ENCODE peak calls at places on chromosomes 13 and 19, in five cellular contexts. P is AG10803, R is AG09319, V is astrocyte, S is neural progenitor cell. H is an unnamed sample.

GRCh38 chr19:7863971-7864718 is 10.0 kb downstream of the PRR36 start:
- DNase-seq in R (no peak), P (no peak), V (no peak), S (no peak), H (no peak)

GRCh38 chr19:4043966-4044365 is 22.7 kb downstream of the ZBTB7A start:
- DNase-seq in R (no peak), S (no peak), P (no peak), V (no peak), H (no peak)

GRCh38 chr19:19823916-19824315 is 2.4 kb upstream of the ZNF506 start:
- DNase-seq in P (no peak), S (no peak), V (no peak), R (no peak), H (peak; percentile 57)

GRCh38 chr13:40637644-40638043 is 28.8 kb downstream of the FOXO1 start:
- DNase-seq in V (no peak), S (no peak), R (no peak), P (no peak), H (no peak)

GRCh38 chr13:39538826-39539555 is 64.0 kb downstream of the LHFPL6 start:
- DNase-seq in P (peak; percentile 56), V (peak; percentile 75), S (no peak), R (peak; percentile 35), H (no peak)

GRCh38 chr13:41827507-41828213 is 133.2 kb downstream of the VWA8 start:
- DNase-seq in P (peak; percentile 92), V (peak; percentile 92), R (peak; percentile 50), S (no peak), H (no peak)

GRCh38 chr13:99432637-99433542 is 68.4 kb upstream of the TM9SF2 start:
- DNase-seq in V (peak; percentile 56), S (peak; percentile 79), R (no peak), P (peak; percentile 78), H (peak; percentile 81)

GRCh38 chr13:113471844-113472243 is 18.6 kb upstream of the ADPRHL1 start:
- DNase-seq in R (no peak), V (no peak), S (peak; percentile 24), P (no peak), H (no peak)

GRCh38 chr19:35995655-35995993 is 636 bp downstream of the SDHAF1 start:
- DNase-seq in S (peak; percentile 80), R (no peak), P (peak; percentile 22), V (no peak), H (peak; percentile 78)

GRCh38 chr19:6272411-6272791 is 7.4 kb downstream of the MLLT1 start:
- DNase-seq in P (no peak), S (peak; percentile 44), R (no peak), V (no peak), H (no peak)

GRCh38 chr19:6270822-6271221 is 9.0 kb downstream of the MLLT1 start:
- DNase-seq in P (no peak), R (no peak), S (no peak), V (no peak), H (no peak)

GRCh38 chr19:6271721-6272410 is 7.9 kb downstream of the MLLT1 start:
- DNase-seq in R (no peak), S (peak; percentile 31), P (peak; percentile 89), V (peak; percentile 80), H (no peak)

GRCh38 chr19:6270076-6270745 is 9.6 kb downstream of the MLLT1 start:
- DNase-seq in P (no peak), R (no peak), S (no peak), V (no peak), H (no peak)

DNA sequence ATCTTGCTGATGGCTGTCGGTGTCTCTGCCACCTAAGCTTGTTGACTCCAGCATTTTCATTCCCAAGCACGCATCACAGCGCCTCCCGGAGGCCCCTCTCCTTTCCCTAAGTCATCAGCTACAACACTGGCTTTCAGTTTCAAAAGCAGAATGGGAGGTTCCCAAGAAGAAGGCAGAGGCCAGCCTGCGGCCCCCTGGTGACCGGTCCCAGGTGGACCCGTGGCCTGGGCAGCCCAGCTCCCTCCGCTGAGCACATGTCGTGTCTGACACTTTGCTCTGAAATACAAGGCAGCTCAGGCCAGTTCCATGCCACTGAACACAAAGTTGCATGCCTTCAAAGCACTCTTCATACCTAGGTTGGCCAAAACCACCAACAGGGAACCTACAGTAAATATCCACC is 8.5 kb downstream of the MLLT1 start:
- DNase-seq in R (no peak), V (no peak), P (peak; percentile 44), S (no peak), H (no peak)
- TF ChIP-seq CTCF in R (peak; percentile 44), V (peak; percentile 26), P (peak; percentile 43), S (peak; percentile 29), H (no peak)

GRCh38 chr13:98224557-98224956 is 47.5 kb upstream of the RNF113B start:
- DNase-seq in V (no peak), R (no peak), S (no peak), P (no peak), H (no peak)
- TF ChIP-seq CTCF in V (no peak), R (no peak), S (no peak), P (no peak), H (no peak)

GRCh38 chr19:10505583-10506229 is 2.5 kb upstream of the KEAP1 start:
- DNase-seq in R (no peak), V (no peak), S (peak; percentile 83), P (peak; percentile 61), H (peak; percentile 73)
- TF ChIP-seq CTCF in R (peak; percentile 79), V (peak; percentile 66), S (peak; percentile 73), P (peak; percentile 80), H (peak; percentile 72)

GRCh38 chr13:23966691-23967615 is 69.7 kb upstream of the C1QTNF9B start:
- DNase-seq in R (no peak), V (no peak), S (no peak), P (no peak), H (peak; percentile 55)
- TF ChIP-seq CTCF in R (no peak), V (no peak), S (no peak), P (no peak), H (no peak)

GRCh38 chr13:33782631-33783030 is 35.3 kb upstream of the RFC3 start:
- DNase-seq in R (no peak), V (no peak), P (no peak), S (no peak), H (no peak)
- TF ChIP-seq CTCF in R (no peak), V (no peak), P (no peak), S (no peak), H (no peak)

GRCh38 chr13:110306960-110307696 is at the start of the genes COL4A1 and COL4A2:
- DNase-seq in P (peak; percentile 71), V (peak; percentile 66), R (no peak), S (peak; percentile 91), H (no peak)
- TF ChIP-seq CTCF in P (no peak), V (no peak), R (no peak), S (no peak), H (no peak)